ENCODE peak calls at places on chromosomes 3 and 15, in seven cellular contexts. Q, J, E, F, B, W and K are unnamed samples.
A peak's percentile ranks its signal among the peaks of the same experiment; 100 is the strongest.

GRCh38 chr3:122533931-122534334 is 19.2 kb upstream of the KPNA1 start:
- DNase-seq in Q (no peak), J (peak; percentile 87), E (no peak), F (peak; percentile 97), B (peak; percentile 88), W (no peak), K (peak; percentile 87)

GRCh38 chr3:183220828-183221227 is 32.2 kb upstream of the B3GNT5 start:
- DNase-seq in Q (no peak), J (no peak), E (no peak), F (no peak), B (no peak), W (no peak), K (no peak)

GRCh38 chr3:42590989-42591756 is 513 bp downstream of the SS18L2 start:
- DNase-seq in Q (no peak), J (no peak), E (no peak), F (peak; percentile 27), B (peak; percentile 22), W (no peak), K (peak; percentile 39)

GRCh38 chr3:190385835-190386688 is 1.9 kb upstream of the CLDN16 start:
- DNase-seq in Q (no peak), J (peak; percentile 98), E (no peak), F (no peak), B (peak; percentile 83), W (no peak), K (peak; percentile 96)

GRCh38 chr15:52392008-52392687 is 96.5 kb upstream of the MYO5C start:
- DNase-seq in Q (no peak), J (peak; percentile 45), E (peak; percentile 77), F (peak; percentile 95), B (peak; percentile 95), W (no peak), K (peak; percentile 35)

GRCh38 chr15:99123706-99124451 is 19.0 kb downstream of the SYNM start:
- DNase-seq in Q (peak; percentile 63), J (peak; percentile 96), E (peak; percentile 62), F (peak; percentile 98), B (peak; percentile 56), W (no peak), K (peak; percentile 99)

GRCh38 chr3:69129531-69129930 is 7.1 kb upstream of the LMOD3 start:
- DNase-seq in Q (no peak), J (no peak), E (no peak), F (no peak), B (no peak), W (no peak), K (peak; percentile 47)

GRCh38 chr15:95709959-95710695 is 620.4 kb upstream of the NR2F2 start:
- DNase-seq in Q (no peak), J (no peak), E (no peak), F (no peak), B (peak; percentile 73), W (no peak), K (no peak)

GRCh38 chr3:185992801-185993467 is 55.1 kb upstream of the TRA2B start:
- DNase-seq in Q (no peak), J (peak; percentile 58), E (no peak), F (no peak), B (peak; percentile 89), W (no peak), K (no peak)

GRCh38 chr3:82390868-82391267 is 629.4 kb upstream of the GBE1 start:
- DNase-seq in Q (no peak), J (no peak), E (no peak), F (no peak), B (no peak), W (no peak), K (no peak)

DNA sequence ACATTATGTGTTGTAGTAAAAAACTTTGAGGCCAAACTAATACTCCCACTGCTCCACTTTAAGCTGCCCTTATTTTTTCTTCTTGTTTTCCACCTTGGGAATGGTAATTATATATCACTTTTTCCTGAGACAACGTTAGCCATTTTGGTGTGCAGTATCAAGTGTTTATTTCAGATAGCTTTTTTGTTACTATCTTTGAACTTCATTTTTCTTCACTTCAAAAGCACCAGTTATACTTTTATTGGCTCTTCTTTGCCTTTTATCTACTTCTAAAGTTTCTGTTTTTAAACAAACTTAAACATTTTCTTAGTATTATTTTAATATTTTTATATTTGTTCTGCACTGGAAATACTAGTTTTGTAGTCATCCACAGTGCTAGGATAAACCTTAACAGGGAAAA is 6.5 kb downstream of the TOPAZ1 start:
- DNase-seq in Q (no peak), J (no peak), E (no peak), F (no peak), B (no peak), W (no peak), K (no peak)
- H2BK120ac ChIP-seq in Q (no peak overlapping the region), J (no peak overlapping the region), E (no peak overlapping the region), F (no peak overlapping the region), B (no peak overlapping the region), W (no peak overlapping the region), K (no peak overlapping the region)

GRCh38 chr3:10835406-10835805 is 19.4 kb downstream of the SLC6A11 start:
- DNase-seq in Q (no peak), J (no peak), E (peak; percentile 47), F (peak; percentile 23), B (no peak), W (peak; percentile 49), K (no peak)

GRCh38 chr3:10837849-10838248 is 21.8 kb downstream of the SLC6A11 start:
- DNase-seq in Q (no peak), J (no peak), E (no peak), F (no peak), B (no peak), W (no peak), K (no peak)

GRCh38 chr3:10836676-10837075 is 20.6 kb downstream of the SLC6A11 start:
- DNase-seq in Q (no peak), J (no peak), E (no peak), F (no peak), B (no peak), W (no peak), K (no peak)

GRCh38 chr3:10833855-10834414 is 17.9 kb downstream of the SLC6A11 start:
- DNase-seq in Q (no peak), J (no peak), E (no peak), F (no peak), B (no peak), W (no peak), K (no peak)

GRCh38 chr3:10834951-10835350 is 18.9 kb downstream of the SLC6A11 start:
- DNase-seq in Q (no peak), J (no peak), E (no peak), F (no peak), B (no peak), W (no peak), K (no peak)
- H2BK120ac ChIP-seq in Q (no peak overlapping the region), J (no peak overlapping the region), E (no peak overlapping the region), F (no peak overlapping the region), B (no peak overlapping the region), W (no peak overlapping the region), K (no peak overlapping the region)

DNA sequence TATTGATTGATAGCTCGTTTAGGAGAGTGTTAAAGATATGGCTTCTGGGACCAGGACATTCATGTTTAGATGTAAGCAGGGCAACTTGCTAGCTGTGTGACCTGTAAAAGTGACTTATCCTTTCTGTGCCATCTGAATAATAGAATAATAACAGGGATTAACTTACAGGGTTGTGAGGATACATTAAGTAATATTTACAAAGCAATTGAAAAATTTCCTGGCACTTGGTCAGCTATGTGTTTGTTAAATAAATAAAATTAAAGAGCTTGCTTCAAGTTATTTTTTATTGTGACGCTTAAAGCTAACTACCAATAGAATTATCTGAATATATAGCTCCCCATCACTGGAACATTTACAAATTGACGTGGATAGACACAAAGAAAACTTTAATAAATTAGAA is 287.9 kb upstream of the CDIN1 start:
- DNase-seq in Q (no peak), J (no peak), E (no peak), F (no peak), B (no peak), W (no peak), K (no peak)
- H2BK120ac ChIP-seq in Q (no peak overlapping the region), J (no peak overlapping the region), E (no peak overlapping the region), F (no peak overlapping the region), B (no peak overlapping the region), W (no peak overlapping the region), K (no peak overlapping the region)

GRCh38 chr15:55588818-55589122 is 625 bp upstream of the PYGO1 start:
- DNase-seq in Q (no peak), J (no peak), E (no peak), F (no peak), B (peak; percentile 47), W (no peak), K (no peak)
- H2BK120ac ChIP-seq in Q (peak overlapping the region; percentile 69), J (peak overlapping the region; percentile 68), E (no peak overlapping the region), F (no peak overlapping the region), B (peak overlapping the region; percentile 60), W (no peak overlapping the region), K (peak overlapping the region; percentile 89)

GRCh38 chr3:17986393-17986816 is 244.0 kb upstream of the TBC1D5 start:
- DNase-seq in Q (no peak), J (no peak), E (no peak), F (no peak), B (no peak), W (no peak), K (no peak)

GRCh38 chr3:17983106-17983505 is 240.7 kb upstream of the TBC1D5 start:
- DNase-seq in Q (no peak), J (no peak), E (no peak), F (no peak), B (no peak), W (no peak), K (no peak)

GRCh38 chr3:17982211-17982880 is 239.9 kb upstream of the TBC1D5 start:
- DNase-seq in Q (no peak), J (no peak), E (no peak), F (no peak), B (peak; percentile 23), W (no peak), K (no peak)

GRCh38 chr3:17979911-17980310 is 237.5 kb upstream of the TBC1D5 start:
- DNase-seq in Q (no peak), J (no peak), E (no peak), F (no peak), B (no peak), W (no peak), K (no peak)

DNA sequence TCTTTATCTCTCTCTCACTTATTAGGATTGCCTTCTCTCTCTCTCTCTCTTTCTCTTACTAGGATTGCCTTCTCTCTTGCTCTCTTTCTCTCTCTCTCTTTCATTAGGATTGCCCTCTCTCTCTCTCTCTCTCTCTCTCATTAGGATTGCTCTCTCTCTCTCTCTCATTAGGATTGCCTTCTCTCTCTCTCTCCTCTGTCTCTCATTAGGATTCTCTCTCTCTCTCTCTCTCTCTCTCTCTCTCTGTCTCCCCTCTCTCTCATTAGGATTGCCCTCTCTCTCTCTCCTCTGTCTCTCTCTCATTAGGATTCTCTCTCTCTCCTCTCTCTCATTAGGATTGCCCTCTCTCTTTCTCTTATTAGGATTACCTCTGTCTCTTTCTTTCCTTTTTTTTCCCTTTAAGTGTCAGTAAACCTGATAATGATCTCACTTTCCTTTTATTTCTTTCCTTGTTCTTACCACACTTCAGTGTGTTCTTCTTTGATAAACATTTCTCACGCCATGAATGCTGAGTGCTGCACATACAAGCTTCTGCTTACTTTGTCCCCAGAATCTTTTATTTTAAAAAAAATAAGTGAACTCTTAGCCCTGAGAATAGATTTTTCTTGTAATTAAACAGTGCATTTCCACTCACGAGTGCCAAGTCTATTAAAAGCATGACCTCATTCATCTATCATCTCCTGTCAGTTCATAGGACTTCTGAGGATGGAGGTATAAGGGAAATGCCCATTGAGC is 243.4 kb upstream of the TBC1D5 start:
- DNase-seq in Q (no peak), J (no peak), E (no peak), F (no peak), B (no peak), W (no peak), K (no peak)
- H2BK120ac ChIP-seq in Q (no peak overlapping the region), J (no peak overlapping the region), E (no peak overlapping the region), F (no peak overlapping the region), B (no peak overlapping the region), W (no peak overlapping the region), K (no peak overlapping the region)

DNA sequence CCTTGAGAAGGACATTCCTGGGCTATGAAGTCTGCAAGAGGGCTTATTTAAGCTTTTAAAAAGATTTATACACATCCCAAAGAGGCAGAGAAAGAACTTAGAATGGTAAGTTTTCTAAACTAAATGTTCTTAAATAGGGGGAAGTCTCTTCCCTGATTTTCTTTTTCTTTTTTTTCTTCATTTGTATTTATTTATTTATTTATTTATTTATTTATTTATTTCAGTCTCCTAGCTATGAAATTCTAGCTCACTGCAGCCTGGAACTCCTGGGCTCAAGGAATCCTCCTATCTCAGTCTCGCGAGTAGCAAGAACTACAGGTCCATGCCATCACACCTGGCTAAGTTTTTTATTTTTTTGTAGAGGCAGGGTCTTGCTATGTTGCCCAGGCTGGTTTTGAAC is 12.7 kb upstream of the MOBP start:
- DNase-seq in Q (no peak), J (no peak), E (no peak), F (no peak), B (no peak), W (no peak), K (no peak)
- H2BK120ac ChIP-seq in Q (no peak overlapping the region), J (no peak overlapping the region), E (no peak overlapping the region), F (no peak overlapping the region), B (no peak overlapping the region), W (no peak overlapping the region), K (no peak overlapping the region)